ENCODE peak calls at places on chromosomes 5 and 9, in nine cellular contexts. One of them, this sample, is unnamed.
A peak's percentile ranks its signal among the peaks of the same experiment; 100 is the strongest.

GRCh38 chr9:12783767-12784460 is 9.1 kb downstream of the LURAP1L start:
- DNase-seq in ecto neural progenitor cell: no peak
- DNase-seq in EL: no peak
- DNase-seq in cardiac muscle cell: no peak
- DNase-seq in progenitor cell of endocrine pancreas: no peak
- DNase-seq in GM12878: no peak
- DNase-seq in NAMALWA: no peak
- DNase-seq in nucleus accumbens: no peak
- DNase-seq in glomerular endothelial cell: no peak
- DNase-seq in this sample: no peak

GRCh38 chr9:92432350-92432749 is 8.1 kb upstream of the OMD start:
- DNase-seq in ecto neural progenitor cell: no peak
- DNase-seq in progenitor cell of endocrine pancreas: no peak
- DNase-seq in nucleus accumbens: no peak
- DNase-seq in EL: no peak
- DNase-seq in NAMALWA: no peak
- DNase-seq in glomerular endothelial cell: no peak
- DNase-seq in cardiac muscle cell: no peak
- DNase-seq in GM12878: no peak
- DNase-seq in this sample: no peak

GRCh38 chr9:98342103-98342818 is 86.8 kb upstream of the TBC1D2 start:
- DNase-seq in GM12878: no peak
- DNase-seq in glomerular endothelial cell: no peak
- DNase-seq in NAMALWA: no peak
- DNase-seq in cardiac muscle cell: no peak
- DNase-seq in EL: no peak
- DNase-seq in progenitor cell of endocrine pancreas: no peak
- DNase-seq in nucleus accumbens: no peak
- DNase-seq in ecto neural progenitor cell: no peak
- DNase-seq in this sample: no peak

GRCh38 chr9:77725820-77726219 is 77.7 kb upstream of the GNA14 start:
- DNase-seq in nucleus accumbens: no peak
- DNase-seq in EL: no peak
- DNase-seq in ecto neural progenitor cell: no peak
- DNase-seq in NAMALWA: no peak
- DNase-seq in progenitor cell of endocrine pancreas: no peak
- DNase-seq in GM12878: no peak
- DNase-seq in cardiac muscle cell: no peak
- DNase-seq in glomerular endothelial cell: no peak
- DNase-seq in this sample: no peak

GRCh38 chr9:132234501-132235045 is 72.7 kb downstream of the NTNG2 start:
- DNase-seq in GM12878: no peak
- DNase-seq in cardiac muscle cell: no peak
- DNase-seq in NAMALWA: no peak
- DNase-seq in progenitor cell of endocrine pancreas: no peak
- DNase-seq in glomerular endothelial cell: no peak
- DNase-seq in EL: no peak
- DNase-seq in ecto neural progenitor cell: no peak
- DNase-seq in nucleus accumbens: no peak
- DNase-seq in this sample: no peak

GRCh38 chr9:135504262-135505229 is 4.1 kb downstream of the MRPS2 start:
- DNase-seq in ecto neural progenitor cell: peak; percentile 77
- DNase-seq in glomerular endothelial cell: no peak
- DNase-seq in GM12878: no peak
- DNase-seq in progenitor cell of endocrine pancreas: peak; percentile 39
- DNase-seq in nucleus accumbens: peak; percentile 6
- DNase-seq in NAMALWA: peak; percentile 64
- DNase-seq in EL: peak; percentile 47
- DNase-seq in cardiac muscle cell: peak; percentile 75
- DNase-seq in this sample: peak; percentile 88

GRCh38 chr5:180070726-180071417 is 687 bp downstream of the RNF130 start:
- DNase-seq in glomerular endothelial cell: no peak
- DNase-seq in NAMALWA: no peak
- DNase-seq in GM12878: no peak
- DNase-seq in EL: peak; percentile 54
- DNase-seq in progenitor cell of endocrine pancreas: no peak
- DNase-seq in ecto neural progenitor cell: peak; percentile 71
- DNase-seq in nucleus accumbens: no peak
- DNase-seq in cardiac muscle cell: peak; percentile 56
- DNase-seq in this sample: peak; percentile 46

GRCh38 chr9:79581794-79582193 is 10.0 kb downstream of the TLE4 start:
- DNase-seq in nucleus accumbens: no peak
- DNase-seq in EL: peak; percentile 91
- DNase-seq in GM12878: no peak
- DNase-seq in cardiac muscle cell: no peak
- DNase-seq in NAMALWA: no peak
- DNase-seq in ecto neural progenitor cell: no peak
- DNase-seq in progenitor cell of endocrine pancreas: no peak
- DNase-seq in glomerular endothelial cell: no peak
- DNase-seq in this sample: no peak

GRCh38 chr9:132591751-132592314 is 9.4 kb downstream of the BARHL1 start:
- DNase-seq in nucleus accumbens: no peak
- DNase-seq in NAMALWA: no peak
- DNase-seq in ecto neural progenitor cell: peak; percentile 63
- DNase-seq in GM12878: no peak
- DNase-seq in cardiac muscle cell: no peak
- DNase-seq in glomerular endothelial cell: no peak
- DNase-seq in EL: no peak
- DNase-seq in progenitor cell of endocrine pancreas: no peak
- DNase-seq in this sample: no peak

GRCh38 chr5:74261906-74262305 is 378.6 kb downstream of the ENC1 start:
- DNase-seq in NAMALWA: no peak
- DNase-seq in cardiac muscle cell: no peak
- DNase-seq in ecto neural progenitor cell: no peak
- DNase-seq in progenitor cell of endocrine pancreas: no peak
- DNase-seq in EL: no peak
- DNase-seq in GM12878: no peak
- DNase-seq in glomerular endothelial cell: no peak
- DNase-seq in nucleus accumbens: no peak
- DNase-seq in this sample: no peak

GRCh38 chr5:31355337-31355736 is 161.9 kb downstream of the CDH6 start:
- DNase-seq in nucleus accumbens: no peak
- DNase-seq in NAMALWA: no peak
- DNase-seq in cardiac muscle cell: no peak
- DNase-seq in ecto neural progenitor cell: no peak
- DNase-seq in progenitor cell of endocrine pancreas: no peak
- DNase-seq in GM12878: no peak
- DNase-seq in EL: no peak
- DNase-seq in glomerular endothelial cell: no peak
- DNase-seq in this sample: no peak

GRCh38 chr5:170611446-170612088 is 107.7 kb downstream of the KCNIP1 start:
- DNase-seq in ecto neural progenitor cell: no peak
- DNase-seq in GM12878: no peak
- DNase-seq in glomerular endothelial cell: no peak
- DNase-seq in NAMALWA: no peak
- DNase-seq in EL: no peak
- DNase-seq in nucleus accumbens: no peak
- DNase-seq in progenitor cell of endocrine pancreas: no peak
- DNase-seq in cardiac muscle cell: peak; percentile 64
- DNase-seq in this sample: no peak

GRCh38 chr9:15725953-15726352 is 173.1 kb downstream of the CCDC171 start:
- DNase-seq in cardiac muscle cell: no peak
- DNase-seq in GM12878: no peak
- DNase-seq in nucleus accumbens: no peak
- DNase-seq in EL: no peak
- DNase-seq in progenitor cell of endocrine pancreas: no peak
- DNase-seq in glomerular endothelial cell: no peak
- DNase-seq in ecto neural progenitor cell: no peak
- DNase-seq in NAMALWA: no peak
- DNase-seq in this sample: no peak

GRCh38 chr5:142803428-142804111 is 33.4 kb downstream of the ARHGAP26 start:
- DNase-seq in glomerular endothelial cell: peak; percentile 89
- DNase-seq in GM12878: no peak
- DNase-seq in EL: no peak
- DNase-seq in cardiac muscle cell: no peak
- DNase-seq in NAMALWA: no peak
- DNase-seq in progenitor cell of endocrine pancreas: no peak
- DNase-seq in nucleus accumbens: no peak
- DNase-seq in ecto neural progenitor cell: no peak
- DNase-seq in this sample: no peak

This sample was measured in HuH-7.5.